ENCODE peak calls at places on chromosome 22, in five cellular contexts. Z is right lobe of liver, Y is pancreas, K is tibial artery, X is heart right ventricle. N is an unnamed sample.

GRCh38 chr22:36155702-36156101 is 4.9 kb downstream of the APOL3 start:
- DNase-seq in Z (peak; percentile 84), Y (no peak), K (peak; percentile 79), X (peak; percentile 83), N (no peak)

GRCh38 chr22:37167176-37167980 is 17.7 kb upstream of the IL2RB start:
- DNase-seq in Z (peak; percentile 44), Y (peak; percentile 53), K (no peak), X (no peak), N (no peak)

GRCh38 chr22:41833369-41834004 is 582 bp downstream of the SREBF2 start:
- DNase-seq in Z (peak; percentile 64), Y (peak; percentile 87), K (peak; percentile 47), X (peak; percentile 24), N (no peak)

GRCh38 chr22:37684803-37685615 is 1.1 kb upstream of the NOL12 start:
- DNase-seq in Z (peak; percentile 79), Y (no peak), K (no peak), X (no peak), N (no peak)

GRCh38 chr22:27032121-27032761 is 374.9 kb downstream of the MIAT start:
- DNase-seq in Z (peak; percentile 56), Y (peak; percentile 85), K (peak; percentile 36), X (no peak), N (peak; percentile 11)

GRCh38 chr22:47030881-47031627 is 268.6 kb downstream of the TBC1D22A start:
- DNase-seq in Z (no peak), Y (peak; percentile 47), K (peak; percentile 29), X (no peak), N (no peak)

GRCh38 chr22:42116848-42117424 is 13.7 kb downstream of the CYP2D6 start:
- DNase-seq in Z (no peak), Y (no peak), K (no peak), X (no peak), N (no peak)

GRCh38 chr22:47089796-47090460 is 327.5 kb downstream of the TBC1D22A start:
- DNase-seq in Z (no peak), Y (no peak), K (no peak), X (no peak), N (no peak)

GRCh38 chr22:24390576-24390975 is 36.8 kb upstream of the ADORA2A start:
- DNase-seq in Z (no peak), Y (no peak), K (peak; percentile 68), X (no peak), N (no peak)

GRCh38 chr22:46583571-46583970 is 36.6 kb upstream of the GRAMD4 start:
- DNase-seq in Z (no peak), Y (peak; percentile 41), K (no peak), X (no peak), N (no peak)

GRCh38 chr22:36027960-36028645 is 521 bp downstream of the RBFOX2 start:
- DNase-seq in Z (peak; percentile 59), Y (peak; percentile 82), K (peak; percentile 27), X (peak; percentile 36), N (no peak)

GRCh38 chr22:46377566-46378498 is 42.3 kb downstream of the TRMU start:
- DNase-seq in Z (peak; percentile 94), Y (peak; percentile 95), K (no peak), X (no peak), N (no peak)

GRCh38 chr22:32644252-32645100 is 157.0 kb upstream of the TIMP3 start:
- DNase-seq in Z (peak; percentile 77), Y (no peak), K (peak; percentile 62), X (peak; percentile 80), N (no peak)

GRCh38 chr22:50481440-50482106 is at the start of gene ADM2:
- DNase-seq in Z (no peak), Y (peak; percentile 86), K (no peak), X (no peak), N (no peak)

GRCh38 chr22:17924076-17924475 is 100.3 kb downstream of the MICAL3 start:
- DNase-seq in Z (no peak), Y (no peak), K (no peak), X (no peak), N (no peak)

GRCh38 chr22:31829505-31829904 is 75.7 kb downstream of the DEPDC5 start:
- DNase-seq in Z (no peak), Y (no peak), K (no peak), X (no peak), N (no peak)

GRCh38 chr22:41532908-41533825 is 11.1 kb downstream of the POLR3H start:
- DNase-seq in Z (peak; percentile 76), Y (peak; percentile 84), K (peak; percentile 56), X (peak; percentile 74), N (no peak)

GRCh38 chr22:20951932-20952380 is 15.1 kb upstream of the AIFM3 start:
- DNase-seq in Z (peak; percentile 82), Y (no peak), K (no peak), X (no peak), N (no peak)

GRCh38 chr22:42654696-42655095 is 5.5 kb upstream of the CYB5R3 start:
- DNase-seq in Z (no peak), Y (no peak), K (no peak), X (no peak), N (no peak)

GRCh38 chr22:35839811-35840739 is 122.4 kb downstream of the APOL5 start:
- DNase-seq in Z (peak; percentile 63), Y (peak; percentile 87), K (peak; percentile 83), X (peak; percentile 88), N (peak; percentile 76)

GRCh38 chr22:35971418-35972119 is 57.1 kb downstream of the RBFOX2 start:
- DNase-seq in Z (no peak), Y (no peak), K (no peak), X (peak; percentile 36), N (no peak)

GRCh38 chr22:44493206-44493605 is 4.8 kb downstream of the RTL6 start:
- DNase-seq in Z (no peak), Y (no peak), K (no peak), X (no peak), N (no peak)

GRCh38 chr22:31212783-31213626 is 907 bp downstream of the LIMK2 start:
- DNase-seq in Z (no peak), Y (no peak), K (no peak), X (peak; percentile 27), N (no peak)

GRCh38 chr22:37904572-37905533 is 1.2 kb upstream of the MICALL1 start:
- DNase-seq in Z (peak; percentile 95), Y (no peak), K (peak; percentile 70), X (peak; percentile 33), N (peak; percentile 72)

GRCh38 chr22:49305215-49305965 is 522.3 kb downstream of the BRD1 start:
- DNase-seq in Z (peak; percentile 71), Y (peak; percentile 91), K (peak; percentile 19), X (peak; percentile 46), N (no peak)

GRCh38 chr22:49302150-49302460 is 525.6 kb downstream of the BRD1 start:
- DNase-seq in Z (no peak), Y (no peak), K (no peak), X (no peak), N (no peak)

GRCh38 chr22:49302530-49302929 is 525.1 kb downstream of the BRD1 start:
- DNase-seq in Z (no peak), Y (no peak), K (no peak), X (no peak), N (no peak)

GRCh38 chr22:49303061-49303735 is 524.5 kb downstream of the BRD1 start:
- DNase-seq in Z (no peak), Y (no peak), K (no peak), X (no peak), N (no peak)

DNA sequence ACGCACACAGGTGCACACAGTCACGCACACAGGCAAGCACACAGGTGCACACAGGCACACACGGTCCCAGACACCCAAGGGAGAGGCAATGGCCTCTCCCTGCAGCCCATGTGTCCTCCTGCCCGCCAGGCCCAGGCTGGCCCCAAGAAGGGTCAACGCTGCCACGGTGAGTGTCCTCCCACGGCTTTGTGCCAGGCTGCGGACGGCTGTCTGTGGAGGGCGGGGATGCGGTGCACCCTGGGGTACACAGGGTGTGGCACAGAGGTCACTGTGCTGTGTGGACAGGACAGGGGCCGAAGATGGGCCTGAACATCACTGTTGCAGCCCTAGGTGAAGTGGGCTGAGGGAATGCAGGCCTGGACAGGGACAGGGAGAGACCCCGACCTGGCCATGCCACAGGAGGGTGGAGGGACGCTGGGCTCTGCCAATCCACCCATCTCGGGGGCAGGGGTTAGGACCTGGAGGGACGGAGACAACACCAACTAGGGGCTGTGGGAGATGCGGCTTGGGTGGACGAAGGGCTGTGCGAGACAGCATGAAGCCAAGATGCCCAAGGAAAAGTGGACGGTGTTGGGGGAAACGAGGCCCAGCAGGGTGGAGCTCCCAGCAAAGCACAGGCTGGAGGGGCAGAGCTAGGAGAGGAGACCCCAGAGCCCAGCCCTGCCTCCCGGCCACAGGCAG is 523.8 kb downstream of the BRD1 start:
- DNase-seq in Z (peak; percentile 35), Y (no peak), K (peak; percentile 13), X (no peak), N (no peak)
- H3K9me3 ChIP-seq in Z (no peaks in the 10 kb centered on the region), Y (no peaks in the 10 kb centered on the region), K (no peaks in the 10 kb centered on the region), X (no peaks in the 10 kb centered on the region), N (no peaks in the 10 kb centered on the region)

DNA sequence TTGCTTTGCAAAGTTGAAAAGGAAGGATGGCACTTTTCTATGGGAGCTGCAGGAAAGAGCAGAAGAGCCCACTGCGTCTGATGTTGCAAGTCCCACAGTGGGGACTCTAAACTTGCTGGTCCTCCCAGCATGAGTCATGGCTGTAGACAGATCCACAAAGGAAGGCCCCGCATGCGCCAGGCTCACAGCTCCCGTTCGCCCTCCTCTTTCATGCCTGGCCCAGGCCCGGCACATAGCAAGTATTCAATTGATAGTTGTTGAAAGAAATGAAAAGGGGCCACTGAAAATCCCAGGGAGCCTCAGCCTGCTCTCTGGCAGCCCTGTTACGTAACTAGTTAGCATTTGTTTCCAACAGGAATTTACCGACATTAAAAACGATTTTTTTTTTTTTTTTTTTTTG is 18.9 kb downstream of the AP1B1 start:
- DNase-seq in Z (no peak), Y (no peak), K (peak; percentile 81), X (peak; percentile 48), N (no peak)
- H3K4me3 ChIP-seq in Z (no peak overlapping the region), Y (no peak overlapping the region), K (no peak overlapping the region), X (no peak overlapping the region), N (no peak overlapping the region)

GRCh38 chr22:23184100-23184763 is 3.9 kb downstream of the BCR start:
- DNase-seq in Z (no peak), Y (no peak), K (no peak), X (no peak), N (no peak)
- H3K9me3 ChIP-seq in Z (no peaks in the 10 kb centered on the region), Y (no peaks in the 10 kb centered on the region), K (no peaks in the 10 kb centered on the region), X (no peaks in the 10 kb centered on the region), N (no peaks in the 10 kb centered on the region)

DNA sequence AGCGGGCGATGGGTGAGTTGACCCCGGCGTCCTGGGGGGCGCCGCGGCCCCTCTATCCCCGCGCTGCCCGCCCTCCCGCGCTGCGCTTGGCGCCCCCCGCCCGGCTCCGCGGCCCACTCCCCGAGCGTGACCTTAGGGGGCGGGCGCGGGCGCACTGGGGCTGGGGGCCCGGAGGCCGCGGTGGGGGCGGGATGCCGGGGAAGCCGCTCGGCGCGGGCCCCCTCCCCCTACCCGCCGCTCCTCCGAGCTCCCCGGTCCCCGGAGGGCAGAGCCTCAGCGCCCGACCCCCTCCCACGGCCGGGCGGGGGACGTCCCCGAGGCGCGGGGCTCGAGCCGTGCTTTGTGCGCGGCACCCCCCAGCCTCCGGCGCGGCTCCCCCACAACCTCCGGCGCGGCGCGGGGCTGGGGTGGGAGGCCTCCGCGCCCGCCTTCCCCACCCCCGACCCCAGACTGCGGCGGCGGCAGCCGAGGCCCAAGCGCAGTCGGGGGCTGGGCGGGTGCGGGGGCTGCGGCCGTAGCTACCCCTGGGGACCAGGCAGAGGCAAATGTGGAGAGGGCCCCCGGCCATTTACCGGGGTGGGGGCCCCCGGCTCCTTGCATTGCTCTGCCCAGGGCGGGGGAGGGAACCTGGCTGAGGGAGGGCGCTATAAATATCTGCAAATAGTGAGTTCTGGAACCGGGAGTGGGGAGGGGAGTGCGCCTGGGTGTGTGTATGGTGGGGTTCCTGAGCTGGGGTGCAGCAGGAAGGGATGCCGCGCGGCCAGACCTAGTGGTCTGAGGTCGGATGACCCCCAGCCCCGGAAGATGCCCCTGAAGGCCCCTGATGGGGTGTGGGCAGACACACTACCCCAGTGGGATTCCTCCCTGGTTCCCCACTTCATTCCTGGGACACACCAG is 982 bp downstream of the MGAT3 start:
- DNase-seq in Z (no peak), Y (no peak), K (no peak), X (no peak), N (no peak)
- H3K4me3 ChIP-seq in Z (no peak overlapping the region), Y (no peak overlapping the region), K (peak overlapping the region; percentile 49), X (peak overlapping the region; percentile 52), N (peak overlapping the region; percentile 65)

N was measured in thoracic aorta.